ENCODE peak calls at places on chromosomes 11 and 22, in six cellular contexts. M is brain microvascular endothelial cell, C is colonic mucosa, S is Caco-2, L is GM23338, X is K562. H is an unnamed sample.
A peak's percentile ranks its signal among the peaks of the same experiment; 100 is the strongest.

GRCh38 chr22:30024231-30024630 is 56.0 kb upstream of the HORMAD2 start:
- DNase-seq in X (no peak), L (no peak), M (no peak), S (no peak), C (no peak), H (no peak)

GRCh38 chr11:70290341-70291065 is 20.0 kb downstream of the PPFIA1 start:
- DNase-seq in S (no peak), M (no peak), L (no peak), C (no peak), X (no peak), H (no peak)

GRCh38 chr22:32874330-32874729 is 72.8 kb downstream of the TIMP3 start:
- DNase-seq in X (no peak), C (no peak), L (no peak), M (no peak), S (no peak), H (no peak)

GRCh38 chr22:29476116-29476515 is 3.9 kb upstream of the NEFH start:
- DNase-seq in L (peak; percentile 28), M (no peak), X (no peak), S (no peak), C (no peak), H (no peak)

GRCh38 chr11:456533-456932 is 6.5 kb downstream of the PTDSS2 start:
- DNase-seq in X (no peak), C (no peak), S (no peak), L (no peak), M (no peak), H (no peak)

GRCh38 chr11:124863137-124863825 is 2.0 kb upstream of the ROBO3 start:
- DNase-seq in X (no peak), S (no peak), L (peak; percentile 72), M (peak; percentile 16), C (no peak), H (peak; percentile 39)

GRCh38 chr22:22210375-22210774 is 34.2 kb upstream of the VPREB1 start:
- DNase-seq in C (no peak), M (peak; percentile 56), X (no peak), S (no peak), L (no peak), H (peak; percentile 23)

GRCh38 chr11:4677948-4678347 is 19.7 kb downstream of the OR51E2 start:
- DNase-seq in C (no peak), L (no peak), S (no peak), X (no peak), M (no peak), H (no peak)

GRCh38 chr11:102234779-102235439 is 82.4 kb upstream of the BIRC3 start:
- DNase-seq in X (no peak), L (peak; percentile 55), S (no peak), M (no peak), C (no peak), H (peak; percentile 17)

GRCh38 chr11:68127791-68128681 is 6.8 kb upstream of the CHKA start:
- DNase-seq in L (peak; percentile 98), M (no peak), X (peak; percentile 96), C (no peak), S (peak; percentile 98), H (peak; percentile 89)

GRCh38 chr22:35630387-35630793 is 13.3 kb upstream of the MB start:
- DNase-seq in M (peak; percentile 18), C (no peak), X (no peak), S (peak; percentile 35), L (peak; percentile 39), H (peak; percentile 67)

GRCh38 chr11:119416606-119417580 is 6.1 kb downstream of the THY1 start:
- DNase-seq in L (peak; percentile 68), C (no peak), S (no peak), X (no peak), M (no peak), H (peak; percentile 42)

GRCh38 chr22:17847360-17848078 is 73.2 kb upstream of the BID start:
- DNase-seq in X (peak; percentile 91), S (peak; percentile 45), M (no peak), C (no peak), L (no peak), H (no peak)

GRCh38 chr11:390175-390574 is 3.8 kb upstream of the PKP3 start:
- DNase-seq in M (no peak), L (peak; percentile 88), X (peak; percentile 30), S (no peak), C (peak; percentile 46), H (no peak)

GRCh38 chr22:36641902-36642640 is 61.5 kb downstream of the CACNG2 start:
- DNase-seq in L (no peak), X (no peak), S (no peak), M (peak; percentile 9), C (no peak), H (peak; percentile 30)

GRCh38 chr11:46305295-46305694 is 27.8 kb downstream of the CREB3L1 start:
- DNase-seq in L (no peak), X (no peak), S (no peak), C (no peak), M (peak; percentile 35), H (peak; percentile 51)

GRCh38 chr11:126345759-126346585 is 9.5 kb upstream of the ST3GAL4 start:
- DNase-seq in S (no peak), X (peak; percentile 81), C (peak; percentile 37), L (no peak), M (peak; percentile 74), H (peak; percentile 66)

GRCh38 chr11:60064115-60064514 is 7.7 kb downstream of the MS4A3 start:
- DNase-seq in S (no peak), C (no peak), M (no peak), L (no peak), X (no peak), H (no peak)

GRCh38 chr11:28566643-28567042 is 458.5 kb downstream of the METTL15 start:
- DNase-seq in S (peak; percentile 5), M (peak; percentile 99), X (peak; percentile 7), C (peak; percentile 31), L (peak; percentile 75), H (peak; percentile 96)

GRCh38 chr11:68373189-68373809 is 60.9 kb downstream of the LRP5 start:
- DNase-seq in S (no peak), M (no peak), L (no peak), X (no peak), C (no peak), H (no peak)

GRCh38 chr11:64868904-64869570 is 9.4 kb downstream of the EHD1 start:
- DNase-seq in S (no peak), L (no peak), M (peak; percentile 79), C (no peak), X (no peak), H (peak; percentile 96)

GRCh38 chr11:44823920-44824704 is 97.3 kb downstream of the TSPAN18 start:
- DNase-seq in L (peak; percentile 85), C (no peak), X (no peak), M (no peak), S (peak; percentile 41), H (no peak)

GRCh38 chr22:36701166-36701713 is 2.3 kb downstream of the CACNG2 start:
- DNase-seq in C (no peak), L (no peak), X (no peak), M (no peak), S (no peak), H (no peak)

GRCh38 chr22:37145415-37146385 is 4.0 kb downstream of the IL2RB start:
- DNase-seq in L (no peak), X (no peak), S (peak; percentile 17), M (no peak), C (no peak), H (no peak)

GRCh38 chr11:125162743-125163142 is 1.8 kb upstream of the PKNOX2 start:
- DNase-seq in M (no peak), L (peak; percentile 73), C (no peak), X (no peak), S (no peak), H (no peak)

GRCh38 chr11:71908218-71908617 is 20.2 kb downstream of the XNDC1N start:
- DNase-seq in S (no peak), X (no peak), L (no peak), M (no peak), C (no peak), H (no peak)
- H3K4me3 ChIP-seq in S (no peak overlapping the region), X (no peak overlapping the region), L (no peak overlapping the region), M (no peak overlapping the region), C (no peak overlapping the region), H (no peak overlapping the region)

DNA sequence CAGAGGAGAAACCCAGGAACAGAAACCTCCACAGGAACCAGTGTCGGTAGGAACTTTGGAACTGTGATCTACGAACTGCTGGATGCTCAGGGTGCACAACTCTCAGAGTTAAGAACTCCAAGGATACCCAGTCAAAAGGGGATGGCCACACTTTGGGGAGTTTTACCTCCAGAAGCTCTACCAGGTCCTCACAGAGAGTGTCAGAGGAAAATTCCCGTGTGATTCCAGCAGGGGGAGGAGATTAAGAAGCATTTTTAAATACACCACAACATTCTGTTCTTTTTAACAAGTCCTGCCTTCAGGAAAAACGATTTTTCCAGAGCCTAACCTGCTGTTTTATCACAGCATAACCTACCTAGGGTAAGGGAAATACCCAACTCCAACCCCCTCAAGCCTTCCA is 104.0 kb downstream of the SOX6 start:
- DNase-seq in C (no peak), X (no peak), M (peak; percentile 4), L (peak; percentile 74), S (peak; percentile 34), H (peak; percentile 2)
- TF ChIP-seq CTCF in C (no peak), X (peak; percentile 32), M (peak; percentile 58), L (peak; percentile 28), S (peak; percentile 38), H (peak; percentile 9)

DNA sequence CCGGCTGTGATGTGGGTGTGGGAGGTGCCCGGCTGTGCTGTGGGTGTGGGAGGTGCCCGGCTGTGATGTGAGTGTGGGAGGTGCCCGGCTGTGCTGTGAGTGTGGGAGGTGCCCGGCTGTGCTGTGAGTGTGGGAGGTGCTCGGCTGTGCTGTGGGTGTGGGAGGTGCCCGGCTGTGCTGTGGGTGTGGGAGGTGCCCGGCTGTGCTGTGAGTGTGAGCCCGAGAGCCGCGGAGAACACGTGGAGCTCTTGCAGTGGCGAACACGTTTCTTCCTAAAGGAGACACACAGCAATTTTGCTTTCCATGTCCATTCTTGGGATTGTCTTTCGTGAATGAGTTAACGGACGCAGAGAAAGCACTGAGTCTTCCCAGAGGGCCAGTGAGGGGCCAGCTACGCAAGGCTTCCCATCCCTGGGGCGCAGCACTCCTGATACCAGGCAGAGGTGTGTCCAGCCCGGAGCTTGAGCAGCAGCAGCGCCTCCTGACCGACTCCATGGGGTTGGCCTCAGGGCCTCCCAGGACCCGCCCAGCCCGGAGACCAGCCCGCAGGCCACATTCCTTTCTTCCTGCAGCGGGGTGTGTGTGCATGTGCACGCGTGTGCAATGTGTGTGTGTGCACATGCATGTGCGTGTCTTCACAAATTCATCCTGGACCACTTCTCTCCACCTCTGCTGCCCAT is 245.0 kb upstream of the B3GAT1 start:
- DNase-seq in C (peak; percentile 9), X (no peak), L (no peak), M (no peak), S (no peak), H (no peak)
- H3K4me3 ChIP-seq in C (no peak overlapping the region), X (no peak overlapping the region), L (no peak overlapping the region), M (no peak overlapping the region), S (no peak overlapping the region), H (no peak overlapping the region)

GRCh38 chr22:42277232-42277753 is 6.8 kb upstream of the TCF20 start:
- DNase-seq in S (no peak), C (no peak), M (no peak), L (no peak), X (no peak), H (no peak)

GRCh38 chr22:42280140-42280539 is 9.7 kb upstream of the TCF20 start:
- DNase-seq in L (no peak), X (no peak), C (no peak), M (no peak), S (no peak), H (no peak)

GRCh38 chr22:42275970-42276369 is 5.5 kb upstream of the TCF20 start:
- DNase-seq in L (no peak), C (no peak), S (no peak), M (no peak), X (no peak), H (no peak)

GRCh38 chr22:42279425-42280020 is 9.1 kb upstream of the TCF20 start:
- DNase-seq in C (no peak), S (no peak), X (no peak), L (no peak), M (no peak), H (no peak)

GRCh38 chr22:42277988-42278776 is 7.7 kb upstream of the TCF20 start:
- DNase-seq in C (no peak), L (no peak), S (peak; percentile 78), X (no peak), M (no peak), H (peak; percentile 11)
- TF ChIP-seq CTCF in C (peak; percentile 12), L (peak; percentile 51), S (peak; percentile 62), X (peak; percentile 40), M (peak; percentile 49), H (peak; percentile 2)

H was measured in cardiac fibroblast.